ENCODE peak calls at places on chromosomes 4 and X, in seven cellular contexts. G is NB4, A is kidney epithelial cell, C is mesothelial cell of epicardium, Q is sigmoid colon, U is fibroblast of the aortic adventitia, V is AG09319. K is an unnamed sample.

GRCh38 chrX:131704136-131704695 is 160.3 kb downstream of the OR13H1 start:
- DNase-seq in Q (peak; percentile 96), G (no peak), U (peak; percentile 96), V (peak; percentile 75), C (no peak), A (peak; percentile 29), K (no peak)

GRCh38 chr4:145670422-145670821 is 9.5 kb upstream of the C4orf51 start:
- DNase-seq in Q (no peak), A (no peak), G (no peak), U (no peak), V (no peak), C (no peak), K (no peak)

GRCh38 chr4:2142630-2143427 is 83.7 kb downstream of the NAT8L start:
- DNase-seq in Q (no peak), G (no peak), U (peak; percentile 25), V (no peak), A (no peak), C (no peak), K (no peak)

GRCh38 chr4:151561551-151562256 is 152.7 kb downstream of the FHIP1A start:
- DNase-seq in C (no peak), G (no peak), V (no peak), Q (no peak), U (peak; percentile 44), A (no peak), K (no peak)

GRCh38 chr4:52718123-52718522 is 33.1 kb downstream of the ERVMER34-1 start:
- DNase-seq in U (no peak), V (no peak), C (no peak), A (no peak), Q (no peak), G (peak; percentile 81), K (no peak)

GRCh38 chr4:142846729-142847606 is 867 bp upstream of the INPP4B start:
- DNase-seq in Q (no peak), A (no peak), U (peak; percentile 30), G (no peak), C (peak; percentile 71), V (no peak), K (no peak)

GRCh38 chr4:78446607-78447006 is 105.0 kb upstream of the ANXA3 start:
- DNase-seq in C (no peak), V (no peak), U (no peak), Q (no peak), A (no peak), G (no peak), K (no peak)

GRCh38 chr4:14254252-14254651 is 626.7 kb upstream of the BOD1L1 start:
- DNase-seq in C (peak; percentile 38), V (no peak), U (peak; percentile 44), G (peak; percentile 39), A (no peak), Q (no peak), K (no peak)

GRCh38 chr4:3009422-3009821 is 46.1 kb downstream of the GRK4 start:
- DNase-seq in A (no peak), C (no peak), Q (no peak), U (peak; percentile 9), G (peak; percentile 40), V (peak; percentile 44), K (no peak)

GRCh38 chr4:128031756-128032384 is 29.2 kb upstream of the LARP1B start:
- DNase-seq in A (no peak), V (no peak), U (no peak), C (no peak), G (no peak), Q (no peak), K (no peak)

GRCh38 chr4:122873146-122873545 is 46.5 kb downstream of the FGF2 start:
- DNase-seq in C (no peak), V (no peak), G (no peak), Q (no peak), U (no peak), A (no peak), K (no peak)

GRCh38 chr4:107997794-107998193 is 8.1 kb downstream of the HADH start:
- DNase-seq in C (no peak), U (no peak), V (no peak), A (no peak), G (no peak), Q (no peak), K (no peak)

GRCh38 chr4:174041555-174042110 is 241.8 kb downstream of the FBXO8 start:
- DNase-seq in G (no peak), C (no peak), V (no peak), U (no peak), A (no peak), Q (no peak), K (no peak)

GRCh38 chr4:33837043-33837442 is 2407.3 kb downstream of the ARAP2 start:
- DNase-seq in U (peak; percentile 83), Q (no peak), G (no peak), C (no peak), V (no peak), A (peak; percentile 45), K (no peak)

GRCh38 chrX:9182041-9182440 is 148.1 kb upstream of the FAM9B start:
- DNase-seq in V (no peak), Q (no peak), C (no peak), G (no peak), A (no peak), U (no peak), K (no peak)

GRCh38 chr4:41424541-41424940 is 113.4 kb upstream of the LIMCH1 start:
- DNase-seq in U (no peak), G (no peak), A (no peak), Q (no peak), V (no peak), C (no peak), K (no peak)

GRCh38 chr4:52032005-52032404 is 6.1 kb downstream of the SGCB start:
- DNase-seq in U (no peak), G (no peak), Q (no peak), A (no peak), V (no peak), C (no peak), K (no peak)

DNA sequence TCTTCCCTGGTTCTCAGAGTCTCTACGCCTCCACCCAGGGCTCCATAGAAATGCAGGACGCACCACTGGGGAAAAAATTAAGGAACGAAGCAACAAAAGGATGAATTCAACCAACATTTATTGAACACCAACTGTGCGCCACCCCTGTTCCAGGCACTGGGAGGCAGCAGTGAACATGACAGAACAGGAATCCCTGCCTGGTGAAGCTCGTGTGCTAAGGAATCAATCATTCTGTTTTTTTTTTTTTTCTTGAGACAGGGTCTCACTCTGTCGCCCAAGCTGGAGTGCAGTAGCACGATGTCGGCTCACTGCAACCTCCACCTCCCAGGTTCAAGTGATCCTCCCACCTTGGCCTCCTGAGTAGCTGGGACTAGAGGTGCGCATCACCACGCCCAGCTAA is 1.9 kb upstream of the FTSJ1 start:
- DNase-seq in Q (no peak), C (no peak), A (no peak), G (peak; percentile 69), V (no peak), U (no peak), K (no peak)
- TF ChIP-seq CTCF in Q (no peak), C (no peak), A (peak; percentile 34), G (peak; percentile 36), V (peak; percentile 23), U (peak; percentile 36), K (peak; percentile 42)

GRCh38 chrX:112913807-112914206 is 73.2 kb upstream of the AMOT start:
- DNase-seq in C (no peak), V (no peak), U (no peak), G (no peak), A (no peak), Q (no peak), K (no peak)
- TF ChIP-seq CTCF in C (peak; percentile 60), V (no peak), U (no peak), G (no peak), A (no peak), Q (no peak), K (peak; percentile 66)

DNA sequence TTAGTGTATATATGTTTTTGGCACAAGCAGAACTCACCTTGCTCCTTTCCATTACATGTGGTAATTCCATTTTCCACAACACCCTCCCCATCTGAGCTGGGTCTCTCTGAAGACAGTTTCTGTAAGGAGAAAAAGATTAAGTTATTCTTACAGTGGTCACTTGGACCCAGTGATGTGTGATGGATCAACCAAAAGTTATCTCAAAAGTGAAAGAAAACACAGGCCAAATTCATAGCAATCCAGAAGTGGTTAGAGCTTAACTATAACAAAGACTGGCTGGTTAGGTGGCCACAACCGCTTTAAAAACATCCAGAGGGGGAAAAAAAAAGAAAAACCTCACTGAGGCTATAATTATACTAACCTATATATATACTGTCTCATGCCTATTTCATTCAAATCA is 123.7 kb downstream of the AFAP1 start:
- DNase-seq in Q (no peak), V (no peak), C (no peak), U (no peak), A (no peak), G (no peak), K (no peak)
- TF ChIP-seq CTCF in Q (no peak), V (no peak), C (no peak), U (no peak), A (no peak), G (no peak), K (no peak)

DNA sequence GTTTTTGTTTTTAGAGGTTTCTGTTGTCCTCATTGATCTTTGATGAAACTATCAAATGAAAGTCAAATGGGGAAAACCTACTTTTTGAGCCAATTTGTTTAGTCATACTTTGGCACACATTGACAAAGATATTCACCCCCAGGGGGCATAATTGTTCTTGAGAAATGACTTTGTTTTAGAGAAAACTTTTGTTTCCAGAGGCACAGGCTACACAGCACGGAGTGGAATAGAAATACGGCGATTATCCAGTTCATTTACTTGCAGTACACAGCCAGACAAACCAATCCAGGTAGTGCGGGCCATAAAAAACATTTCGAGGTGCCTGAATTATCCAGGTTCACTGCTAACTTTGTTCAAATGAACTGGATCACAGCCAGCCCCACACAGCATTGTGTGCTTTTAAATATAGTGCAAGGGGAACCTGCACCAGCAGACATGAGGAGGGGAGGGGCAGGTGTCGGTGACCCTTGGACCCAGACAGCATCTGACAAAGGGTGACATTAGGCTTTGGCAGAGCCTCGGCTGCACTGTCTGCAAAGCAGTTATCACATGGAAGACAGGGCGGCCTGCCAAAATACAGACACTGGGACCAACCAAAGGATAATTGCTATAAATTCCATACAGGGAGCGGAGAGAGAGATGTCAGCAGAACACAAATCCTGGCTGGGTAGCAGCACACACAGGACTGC is 179.6 kb upstream of the NOCT start:
- DNase-seq in C (no peak), Q (no peak), V (no peak), U (peak; percentile 49), G (peak; percentile 8), A (no peak), K (no peak)
- TF ChIP-seq CTCF in C (no peak), Q (no peak), V (no peak), U (peak; percentile 9), G (no peak), A (peak; percentile 13), K (no peak)

GRCh38 chr4:80072607-80073361 is at the start of gene ANTXR2:
- DNase-seq in Q (peak; percentile 96), U (peak; percentile 98), A (peak; percentile 60), G (peak; percentile 94), C (peak; percentile 81), V (peak; percentile 95), K (peak; percentile 83)
- TF ChIP-seq CTCF in Q (no peak), U (no peak), A (no peak), G (no peak), C (no peak), V (peak; percentile 6), K (peak; percentile 5)

DNA sequence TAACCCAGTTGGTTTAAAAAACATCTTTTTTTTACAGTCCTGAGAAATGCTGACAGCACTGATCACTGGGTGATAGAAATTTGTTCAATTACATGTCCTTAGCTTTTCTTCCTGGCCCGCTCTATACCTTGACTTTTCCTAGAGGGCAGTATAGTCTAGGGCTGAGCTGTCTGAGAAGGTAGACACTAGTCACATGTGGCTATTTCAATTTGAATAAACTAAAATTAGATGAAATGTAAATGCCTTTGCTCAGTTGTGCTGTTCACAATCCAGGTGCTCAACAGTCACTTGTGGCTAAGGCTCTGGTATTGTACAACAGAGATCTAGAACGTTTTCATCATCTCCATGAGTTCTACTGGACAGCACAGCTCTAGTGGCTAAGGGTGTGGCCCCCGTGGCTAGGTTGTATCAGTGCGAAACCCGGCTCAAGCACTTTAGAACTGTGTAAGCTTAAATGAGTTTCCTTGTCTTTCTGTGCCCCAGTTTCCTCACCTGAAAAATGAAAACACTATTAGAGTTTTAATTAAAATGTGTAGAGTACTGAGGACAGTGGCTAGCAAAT is 111.6 kb upstream of the WDR17 start:
- DNase-seq in C (no peak), A (no peak), V (no peak), U (no peak), Q (no peak), G (peak; percentile 8), K (no peak)
- TF ChIP-seq CTCF in C (no peak), A (no peak), V (no peak), U (no peak), Q (no peak), G (peak; percentile 12), K (peak; percentile 46)

K was measured in type B pancreatic cell.